ENCODE peak calls at places on chromosomes 5 and 9, in four cellular contexts. One of them, this sample, is unnamed. For H3K4me1, the result is how much of the 10 kb centered on the place peaks cover.

GRCh38 chr5:133750356-133750755 is 138.0 kb upstream of the FSTL4 start:
- DNase-seq in HCT116: no peak
- DNase-seq in body of pancreas: no peak
- DNase-seq in lower lobe of right lung: no peak
- DNase-seq in this sample: no peak

GRCh38 chr5:68077349-68077894 is 138.1 kb upstream of the PIK3R1 start:
- DNase-seq in lower lobe of right lung: no peak
- DNase-seq in body of pancreas: no peak
- DNase-seq in HCT116: no peak
- DNase-seq in this sample: no peak

GRCh38 chr5:93607367-93608258 is 24.6 kb downstream of the NR2F1 start:
- DNase-seq in HCT116: no peak
- DNase-seq in lower lobe of right lung: no peak
- DNase-seq in body of pancreas: no peak
- DNase-seq in this sample: no peak

GRCh38 chr9:97057651-97058050 is 18.7 kb upstream of the CTSV start:
- DNase-seq in HCT116: no peak
- DNase-seq in lower lobe of right lung: no peak
- DNase-seq in body of pancreas: no peak
- DNase-seq in this sample: no peak

GRCh38 chr5:135120951-135121350 is 86.9 kb upstream of the PITX1 start:
- DNase-seq in HCT116: no peak
- DNase-seq in lower lobe of right lung: no peak
- DNase-seq in body of pancreas: no peak
- DNase-seq in this sample: no peak

GRCh38 chr9:119003218-119003617 is 366.0 kb downstream of the BRINP1 start:
- DNase-seq in body of pancreas: no peak
- DNase-seq in HCT116: no peak
- DNase-seq in lower lobe of right lung: no peak
- DNase-seq in this sample: no peak

GRCh38 chr9:127783111-127783621 is 2.7 kb upstream of the CDK9 start:
- DNase-seq in HCT116: no peak
- DNase-seq in lower lobe of right lung: peak
- DNase-seq in body of pancreas: no peak
- DNase-seq in this sample: peak

GRCh38 chr5:172952034-172952511 is 7.2 kb upstream of the RPL26L1 start:
- DNase-seq in lower lobe of right lung: no peak
- DNase-seq in HCT116: no peak
- DNase-seq in body of pancreas: no peak
- DNase-seq in this sample: no peak

GRCh38 chr9:130175355-130175754 is 3.2 kb downstream of the NCS1 start:
- DNase-seq in lower lobe of right lung: no peak
- DNase-seq in body of pancreas: no peak
- DNase-seq in HCT116: no peak
- DNase-seq in this sample: no peak

GRCh38 chr9:126000731-126001580 is 253.8 kb downstream of the PBX3 start:
- DNase-seq in HCT116: no peak
- DNase-seq in lower lobe of right lung: peak
- DNase-seq in body of pancreas: no peak
- DNase-seq in this sample: peak

GRCh38 chr5:90353254-90353653 is 56.3 kb downstream of the CETN3 start:
- DNase-seq in lower lobe of right lung: no peak
- DNase-seq in body of pancreas: no peak
- DNase-seq in HCT116: no peak
- DNase-seq in this sample: no peak

GRCh38 chr5:178994580-178995340 is at the start of gene GRM6:
- DNase-seq in HCT116: no peak
- DNase-seq in lower lobe of right lung: no peak
- DNase-seq in body of pancreas: no peak
- DNase-seq in this sample: no peak

GRCh38 chr5:120919017-120919416 is 454.9 kb downstream of the PRR16 start:
- DNase-seq in HCT116: no peak
- DNase-seq in body of pancreas: no peak
- DNase-seq in lower lobe of right lung: no peak
- DNase-seq in this sample: no peak

GRCh38 chr5:131637694-131638093 is 2.7 kb upstream of the RAPGEF6 start:
- DNase-seq in body of pancreas: no peak
- DNase-seq in HCT116: no peak
- DNase-seq in lower lobe of right lung: no peak
- DNase-seq in this sample: no peak

GRCh38 chr5:131633830-131634229 is 1.2 kb downstream of the RAPGEF6 start:
- DNase-seq in HCT116: no peak
- DNase-seq in body of pancreas: no peak
- DNase-seq in lower lobe of right lung: no peak
- DNase-seq in this sample: no peak

GRCh38 chr5:131634996-131635754 is at the start of gene RAPGEF6:
- DNase-seq in HCT116: peak
- DNase-seq in body of pancreas: peak
- DNase-seq in lower lobe of right lung: peak
- DNase-seq in this sample: peak

GRCh38 chr5:131634666-131634995 is 398 bp downstream of the RAPGEF6 start:
- DNase-seq in body of pancreas: peak
- DNase-seq in lower lobe of right lung: no peak
- DNase-seq in HCT116: peak
- DNase-seq in this sample: no peak

DNA sequence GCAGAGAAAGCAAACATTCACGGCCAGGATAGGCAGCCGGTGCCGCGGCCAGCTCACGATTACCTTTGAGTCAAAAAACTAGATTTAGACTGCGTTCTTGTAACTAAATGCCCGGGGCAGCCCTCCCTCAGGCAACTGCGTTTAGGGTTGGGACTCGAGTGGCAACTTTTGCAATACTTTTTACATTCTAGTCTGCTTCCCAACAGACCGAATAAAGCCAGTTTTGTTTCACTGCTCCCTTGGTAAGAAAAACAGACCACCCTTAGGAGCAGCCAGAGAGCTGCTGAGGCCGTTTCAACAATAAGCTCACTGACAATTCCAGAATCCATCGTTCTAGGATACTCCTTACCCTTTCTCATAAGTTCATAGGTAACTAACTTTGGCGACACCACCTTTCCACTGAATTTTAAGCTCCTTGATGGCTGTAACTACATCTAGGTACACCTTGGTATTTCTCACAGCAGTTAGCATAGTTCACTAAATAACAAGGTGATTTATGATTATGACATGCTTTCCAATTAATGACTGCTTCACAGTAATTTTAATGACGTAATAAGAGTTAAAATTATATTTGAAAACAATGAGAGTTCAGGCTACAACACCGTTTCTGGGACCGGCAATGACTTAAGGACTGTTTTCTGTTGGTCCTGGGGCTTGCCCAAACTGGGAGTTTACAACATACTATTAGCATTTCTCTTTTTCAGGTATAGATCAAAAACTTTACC is 888 bp upstream of the RAPGEF6 start:
- DNase-seq in body of pancreas: no peak
- DNase-seq in lower lobe of right lung: no peak
- DNase-seq in HCT116: no peak
- DNase-seq in this sample: peak
- H3K4me1 ChIP-seq in body of pancreas: under half
- H3K4me1 ChIP-seq in lower lobe of right lung: under half
- H3K4me1 ChIP-seq in HCT116: under half
- H3K4me1 ChIP-seq in this sample: under half

GRCh38 chr5:125177340-125177739 is 430.9 kb upstream of the ZNF608 start:
- DNase-seq in lower lobe of right lung: no peak
- DNase-seq in body of pancreas: no peak
- DNase-seq in HCT116: no peak
- DNase-seq in this sample: no peak

GRCh38 chr5:125181955-125182354 is 435.5 kb upstream of the ZNF608 start:
- DNase-seq in HCT116: no peak
- DNase-seq in body of pancreas: no peak
- DNase-seq in lower lobe of right lung: no peak
- DNase-seq in this sample: no peak

GRCh38 chr5:125180222-125180621 is 433.8 kb upstream of the ZNF608 start:
- DNase-seq in HCT116: no peak
- DNase-seq in lower lobe of right lung: no peak
- DNase-seq in body of pancreas: no peak
- DNase-seq in this sample: no peak

GRCh38 chr5:125181159-125181558 is 434.7 kb upstream of the ZNF608 start:
- DNase-seq in HCT116: no peak
- DNase-seq in body of pancreas: no peak
- DNase-seq in lower lobe of right lung: no peak
- DNase-seq in this sample: no peak

DNA sequence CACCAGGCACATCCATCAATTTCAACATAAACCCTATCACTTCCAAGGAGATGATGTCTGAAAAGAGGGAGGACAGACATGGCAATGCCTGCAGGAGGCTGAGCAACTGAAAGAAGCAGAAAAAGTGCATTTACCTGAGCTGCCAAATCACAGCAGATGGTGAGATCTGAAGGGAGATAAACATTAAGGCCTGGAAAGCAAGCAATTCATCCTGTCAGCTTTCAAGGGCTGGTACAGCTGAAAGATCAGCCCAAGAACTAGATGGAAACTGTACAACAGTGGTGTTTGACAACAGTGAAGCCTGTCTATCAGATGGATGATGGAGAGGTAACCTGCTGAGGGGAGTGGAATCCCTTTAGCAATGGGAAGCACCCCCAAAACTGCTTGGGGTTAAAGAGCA is 433.2 kb upstream of the ZNF608 start:
- DNase-seq in body of pancreas: no peak
- DNase-seq in lower lobe of right lung: no peak
- DNase-seq in HCT116: no peak
- DNase-seq in this sample: no peak
- TF ChIP-seq CTCF in body of pancreas: no peak
- TF ChIP-seq CTCF in lower lobe of right lung: no peak
- TF ChIP-seq CTCF in HCT116: no peak
- TF ChIP-seq CTCF in this sample: no peak

DNA sequence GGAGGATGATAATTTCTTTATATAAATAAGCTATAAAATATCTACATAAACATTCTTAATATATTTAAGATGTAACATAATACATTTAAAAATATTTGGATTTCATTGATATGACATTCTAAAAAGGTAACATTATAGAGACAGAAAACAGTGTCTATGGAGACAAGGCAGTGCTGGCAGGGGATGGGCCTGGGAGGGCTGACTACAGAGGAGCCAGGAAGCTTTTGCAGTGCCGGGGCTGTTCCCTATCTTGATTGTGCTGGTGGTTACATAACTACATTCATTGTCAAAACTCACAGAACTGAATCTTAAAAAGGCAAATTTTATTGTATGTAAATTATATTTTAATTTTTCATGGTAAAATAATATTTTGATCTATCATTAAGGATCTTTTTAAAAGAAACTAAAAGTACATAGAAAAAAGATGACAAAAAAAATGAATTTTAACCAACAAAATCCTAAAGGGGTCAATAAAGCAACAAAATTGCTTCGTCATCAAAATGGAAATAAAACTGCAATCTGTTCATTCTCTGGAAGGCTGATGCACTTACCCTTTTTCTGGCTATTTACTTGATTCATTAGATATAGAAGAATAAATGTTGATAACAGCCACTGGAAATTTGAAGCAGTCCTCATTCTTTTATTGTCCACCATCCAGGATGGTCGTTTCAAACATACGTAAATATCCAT is 26.3 kb downstream of the LIFR start:
- DNase-seq in lower lobe of right lung: no peak
- DNase-seq in body of pancreas: no peak
- DNase-seq in HCT116: no peak
- DNase-seq in this sample: no peak
- H3K4me1 ChIP-seq in lower lobe of right lung: under half
- H3K4me1 ChIP-seq in body of pancreas: under half
- H3K4me1 ChIP-seq in HCT116: under half
- H3K4me1 ChIP-seq in this sample: under half

GRCh38 chr5:168836603-168837245 is 257.6 kb upstream of the PANK3 start:
- DNase-seq in HCT116: no peak
- DNase-seq in lower lobe of right lung: no peak
- DNase-seq in body of pancreas: no peak
- DNase-seq in this sample: no peak
- TF ChIP-seq CTCF in HCT116: no peak
- TF ChIP-seq CTCF in lower lobe of right lung: no peak
- TF ChIP-seq CTCF in body of pancreas: no peak
- TF ChIP-seq CTCF in this sample: no peak

GRCh38 chr9:38027714-38028113 is 41.3 kb downstream of the SHB start:
- DNase-seq in lower lobe of right lung: no peak
- DNase-seq in HCT116: no peak
- DNase-seq in body of pancreas: no peak
- DNase-seq in this sample: no peak
- H3K4me1 ChIP-seq in lower lobe of right lung: half or more
- H3K4me1 ChIP-seq in HCT116: half or more
- H3K4me1 ChIP-seq in body of pancreas: half or more
- H3K4me1 ChIP-seq in this sample: under half

DNA sequence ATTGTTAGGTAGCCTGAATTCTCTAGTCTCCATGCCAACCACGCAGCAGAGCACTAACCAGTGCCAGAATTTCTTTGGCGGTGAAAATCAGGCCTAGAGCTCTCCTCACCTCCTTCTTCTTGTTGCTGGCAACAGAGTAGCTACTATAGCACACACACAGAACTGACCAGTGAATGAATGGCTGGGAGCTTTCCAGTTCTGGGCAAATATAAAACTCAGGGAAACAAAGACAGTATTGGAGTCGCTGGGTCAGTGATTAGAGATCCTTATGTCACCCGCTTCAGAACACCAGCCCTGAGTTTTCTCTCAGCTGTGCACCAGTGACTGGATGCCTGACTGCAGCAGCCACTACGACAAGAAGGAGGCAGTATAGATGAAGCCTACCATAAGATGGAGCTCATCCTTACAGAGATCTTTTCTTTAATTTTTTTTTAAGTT is 26.9 kb upstream of the FEM1C start:
- DNase-seq in lower lobe of right lung: no peak
- DNase-seq in body of pancreas: peak
- DNase-seq in HCT116: no peak
- DNase-seq in this sample: no peak
- TF ChIP-seq CTCF in lower lobe of right lung: no peak
- TF ChIP-seq CTCF in body of pancreas: peak
- TF ChIP-seq CTCF in HCT116: no peak
- TF ChIP-seq CTCF in this sample: no peak

GRCh38 chr5:158777647-158778368 is 321.9 kb downstream of the EBF1 start:
- DNase-seq in HCT116: no peak
- DNase-seq in lower lobe of right lung: no peak
- DNase-seq in body of pancreas: no peak
- DNase-seq in this sample: no peak

GRCh38 chr5:158785397-158785796 is 314.3 kb downstream of the EBF1 start:
- DNase-seq in body of pancreas: no peak
- DNase-seq in lower lobe of right lung: no peak
- DNase-seq in HCT116: no peak
- DNase-seq in this sample: no peak

GRCh38 chr5:158783382-158783781 is 316.3 kb downstream of the EBF1 start:
- DNase-seq in body of pancreas: no peak
- DNase-seq in HCT116: no peak
- DNase-seq in lower lobe of right lung: no peak
- DNase-seq in this sample: no peak

GRCh38 chr5:158776681-158777080 is 323.0 kb downstream of the EBF1 start:
- DNase-seq in HCT116: no peak
- DNase-seq in body of pancreas: no peak
- DNase-seq in lower lobe of right lung: no peak
- DNase-seq in this sample: no peak

GRCh38 chr5:158780656-158781237 is 319.0 kb downstream of the EBF1 start:
- DNase-seq in HCT116: no peak
- DNase-seq in lower lobe of right lung: no peak
- DNase-seq in body of pancreas: no peak
- DNase-seq in this sample: no peak
- H3K4me1 ChIP-seq in HCT116: under half
- H3K4me1 ChIP-seq in lower lobe of right lung: under half
- H3K4me1 ChIP-seq in body of pancreas: under half
- H3K4me1 ChIP-seq in this sample: under half